ENCODE peak calls at places on chromosomes 7 and 10, in eight cellular contexts. One of them, this sample, is unnamed.
A peak's percentile ranks its signal among the peaks of the same experiment; 100 is the strongest.

GRCh38 chr10:3107426-3107961 is 40.1 kb downstream of the PFKP start:
- DNase-seq in AG04450: peak; percentile 92
- DNase-seq in tibial nerve: peak; percentile 67
- DNase-seq in psoas muscle: peak; percentile 95
- DNase-seq in cardiac muscle cell: peak; percentile 84
- DNase-seq in ovary: peak; percentile 85
- DNase-seq in mammary epithelial cell: peak; percentile 97
- DNase-seq in endothelial cell of umbilical vein: no peak
- DNase-seq in this sample: peak; percentile 90

GRCh38 chr7:74290590-74290950 is 1.4 kb downstream of the CLIP2 start:
- DNase-seq in tibial nerve: no peak
- DNase-seq in mammary epithelial cell: no peak
- DNase-seq in AG04450: no peak
- DNase-seq in cardiac muscle cell: no peak
- DNase-seq in psoas muscle: no peak
- DNase-seq in ovary: no peak
- DNase-seq in endothelial cell of umbilical vein: no peak
- DNase-seq in this sample: no peak

GRCh38 chr10:99880071-99880835 is 97.8 kb downstream of the ABCC2 start:
- DNase-seq in mammary epithelial cell: no peak
- DNase-seq in psoas muscle: peak; percentile 57
- DNase-seq in cardiac muscle cell: peak; percentile 6
- DNase-seq in tibial nerve: no peak
- DNase-seq in endothelial cell of umbilical vein: peak; percentile 81
- DNase-seq in ovary: peak; percentile 57
- DNase-seq in AG04450: no peak
- DNase-seq in this sample: no peak

GRCh38 chr10:48773580-48773979 is 88.9 kb downstream of the WDFY4 start:
- DNase-seq in cardiac muscle cell: no peak
- DNase-seq in tibial nerve: no peak
- DNase-seq in mammary epithelial cell: no peak
- DNase-seq in psoas muscle: no peak
- DNase-seq in AG04450: no peak
- DNase-seq in endothelial cell of umbilical vein: no peak
- DNase-seq in ovary: no peak
- DNase-seq in this sample: no peak

GRCh38 chr7:149771199-149771636 is 2.2 kb downstream of the ZNF467 start:
- DNase-seq in psoas muscle: peak; percentile 67
- DNase-seq in endothelial cell of umbilical vein: peak; percentile 4
- DNase-seq in tibial nerve: peak; percentile 10
- DNase-seq in cardiac muscle cell: no peak
- DNase-seq in AG04450: no peak
- DNase-seq in ovary: no peak
- DNase-seq in mammary epithelial cell: no peak
- DNase-seq in this sample: peak; percentile 71

GRCh38 chr7:151681726-151682125 is 162.0 kb upstream of the RHEB start:
- DNase-seq in ovary: no peak
- DNase-seq in psoas muscle: no peak
- DNase-seq in endothelial cell of umbilical vein: no peak
- DNase-seq in AG04450: no peak
- DNase-seq in cardiac muscle cell: no peak
- DNase-seq in mammary epithelial cell: no peak
- DNase-seq in tibial nerve: no peak
- DNase-seq in this sample: no peak

GRCh38 chr10:103854265-103854686 is 1.1 kb downstream of the SH3PXD2A start:
- DNase-seq in ovary: peak; percentile 68
- DNase-seq in mammary epithelial cell: no peak
- DNase-seq in psoas muscle: no peak
- DNase-seq in endothelial cell of umbilical vein: no peak
- DNase-seq in tibial nerve: no peak
- DNase-seq in AG04450: no peak
- DNase-seq in cardiac muscle cell: no peak
- DNase-seq in this sample: no peak

GRCh38 chr7:36937754-36938551 is 213.7 kb upstream of the AOAH start:
- DNase-seq in cardiac muscle cell: peak; percentile 10
- DNase-seq in mammary epithelial cell: no peak
- DNase-seq in psoas muscle: no peak
- DNase-seq in tibial nerve: no peak
- DNase-seq in endothelial cell of umbilical vein: no peak
- DNase-seq in ovary: no peak
- DNase-seq in AG04450: no peak
- DNase-seq in this sample: no peak

GRCh38 chr10:28873540-28873939 is 196.2 kb downstream of the BAMBI start:
- DNase-seq in psoas muscle: no peak
- DNase-seq in cardiac muscle cell: no peak
- DNase-seq in AG04450: no peak
- DNase-seq in endothelial cell of umbilical vein: no peak
- DNase-seq in ovary: no peak
- DNase-seq in mammary epithelial cell: no peak
- DNase-seq in tibial nerve: no peak
- DNase-seq in this sample: no peak

GRCh38 chr10:1604246-1604645 is 133.1 kb downstream of the ADARB2 start:
- DNase-seq in psoas muscle: no peak
- DNase-seq in mammary epithelial cell: no peak
- DNase-seq in cardiac muscle cell: no peak
- DNase-seq in tibial nerve: no peak
- DNase-seq in ovary: no peak
- DNase-seq in AG04450: no peak
- DNase-seq in endothelial cell of umbilical vein: no peak
- DNase-seq in this sample: no peak

GRCh38 chr7:76201732-76202665 is at the start of gene SRRM3:
- DNase-seq in endothelial cell of umbilical vein: peak; percentile 49
- DNase-seq in AG04450: peak; percentile 37
- DNase-seq in psoas muscle: peak; percentile 85
- DNase-seq in cardiac muscle cell: peak; percentile 85
- DNase-seq in tibial nerve: peak; percentile 42
- DNase-seq in mammary epithelial cell: peak; percentile 48
- DNase-seq in ovary: peak; percentile 64
- DNase-seq in this sample: peak; percentile 90

GRCh38 chr7:99001482-99002145 is 123.3 kb downstream of the TRRAP start:
- DNase-seq in cardiac muscle cell: no peak
- DNase-seq in psoas muscle: no peak
- DNase-seq in endothelial cell of umbilical vein: no peak
- DNase-seq in AG04450: no peak
- DNase-seq in ovary: no peak
- DNase-seq in tibial nerve: no peak
- DNase-seq in mammary epithelial cell: no peak
- DNase-seq in this sample: no peak

GRCh38 chr7:129643545-129644170 is 32.1 kb downstream of the NRF1 start:
- DNase-seq in ovary: no peak
- DNase-seq in cardiac muscle cell: no peak
- DNase-seq in AG04450: no peak
- DNase-seq in psoas muscle: no peak
- DNase-seq in mammary epithelial cell: no peak
- DNase-seq in endothelial cell of umbilical vein: peak; percentile 54
- DNase-seq in tibial nerve: no peak
- DNase-seq in this sample: no peak

GRCh38 chr7:104985259-104985617 is 28.8 kb upstream of the KMT2E start:
- DNase-seq in psoas muscle: no peak
- DNase-seq in mammary epithelial cell: no peak
- DNase-seq in ovary: no peak
- DNase-seq in tibial nerve: peak; percentile 5
- DNase-seq in endothelial cell of umbilical vein: no peak
- DNase-seq in AG04450: no peak
- DNase-seq in cardiac muscle cell: no peak
- DNase-seq in this sample: no peak

GRCh38 chr10:98956576-98957260 is 278.9 kb downstream of the HPSE2 start:
- DNase-seq in mammary epithelial cell: peak; percentile 31
- DNase-seq in endothelial cell of umbilical vein: no peak
- DNase-seq in ovary: no peak
- DNase-seq in cardiac muscle cell: peak; percentile 14
- DNase-seq in tibial nerve: no peak
- DNase-seq in AG04450: no peak
- DNase-seq in psoas muscle: no peak
- DNase-seq in this sample: no peak

DNA sequence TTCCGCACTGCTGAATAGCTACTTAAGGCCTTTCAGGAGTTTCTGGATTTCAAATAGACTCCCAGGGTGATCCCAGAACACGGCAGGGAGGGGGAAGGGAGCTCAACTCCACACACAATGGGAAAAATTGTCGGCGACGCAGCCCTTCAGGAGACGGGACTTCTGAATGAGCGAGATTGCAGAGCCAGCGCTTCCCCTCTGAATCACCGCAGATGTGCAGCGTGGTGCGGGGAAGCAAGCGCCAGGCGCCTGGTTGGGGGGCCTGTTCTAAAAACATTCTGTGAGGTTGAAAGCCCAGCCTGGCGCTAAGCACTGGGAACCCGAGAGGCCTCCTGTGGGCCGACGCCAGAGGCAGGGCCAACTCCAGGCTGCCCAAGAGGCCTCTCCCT is 163.3 kb downstream of the MAD1L1 start:
- DNase-seq in tibial nerve: no peak
- DNase-seq in psoas muscle: no peak
- DNase-seq in cardiac muscle cell: peak; percentile 7
- DNase-seq in AG04450: no peak
- DNase-seq in mammary epithelial cell: no peak
- DNase-seq in ovary: no peak
- DNase-seq in endothelial cell of umbilical vein: no peak
- DNase-seq in this sample: no peak
- H3K27ac ChIP-seq in tibial nerve: no peak overlapping the region
- H3K27ac ChIP-seq in psoas muscle: no peak overlapping the region
- H3K27ac ChIP-seq in cardiac muscle cell: peak overlapping the region; percentile 62
- H3K27ac ChIP-seq in AG04450: no peak overlapping the region
- H3K27ac ChIP-seq in mammary epithelial cell: no peak overlapping the region
- H3K27ac ChIP-seq in ovary: no peak overlapping the region
- H3K27ac ChIP-seq in endothelial cell of umbilical vein: no peak overlapping the region
- H3K27ac ChIP-seq in this sample: no peak overlapping the region

GRCh38 chr7:32802305-32802910 is 89.2 kb downstream of the KBTBD2 start:
- DNase-seq in cardiac muscle cell: no peak
- DNase-seq in psoas muscle: no peak
- DNase-seq in mammary epithelial cell: no peak
- DNase-seq in ovary: no peak
- DNase-seq in endothelial cell of umbilical vein: no peak
- DNase-seq in AG04450: no peak
- DNase-seq in tibial nerve: no peak
- DNase-seq in this sample: no peak
- H3K4me3 ChIP-seq in cardiac muscle cell: no peak overlapping the region
- H3K4me3 ChIP-seq in psoas muscle: no peak overlapping the region
- H3K4me3 ChIP-seq in mammary epithelial cell: no peak overlapping the region
- H3K4me3 ChIP-seq in ovary: no peak overlapping the region
- H3K4me3 ChIP-seq in endothelial cell of umbilical vein: no peak overlapping the region
- H3K4me3 ChIP-seq in AG04450: no peak overlapping the region
- H3K4me3 ChIP-seq in tibial nerve: no peak overlapping the region
- H3K4me3 ChIP-seq in this sample: no peak overlapping the region

GRCh38 chr7:110130669-110131068 is 960.3 kb upstream of the LRRN3 start:
- DNase-seq in cardiac muscle cell: no peak
- DNase-seq in mammary epithelial cell: no peak
- DNase-seq in ovary: no peak
- DNase-seq in tibial nerve: no peak
- DNase-seq in endothelial cell of umbilical vein: no peak
- DNase-seq in AG04450: no peak
- DNase-seq in psoas muscle: no peak
- DNase-seq in this sample: no peak
- TF ChIP-seq CTCF in cardiac muscle cell: no peak
- TF ChIP-seq CTCF in mammary epithelial cell: peak; percentile 47
- TF ChIP-seq CTCF in ovary: no peak
- TF ChIP-seq CTCF in tibial nerve: no peak
- TF ChIP-seq CTCF in endothelial cell of umbilical vein: no peak
- TF ChIP-seq CTCF in AG04450: peak; percentile 19
- TF ChIP-seq CTCF in psoas muscle: no peak
- TF ChIP-seq CTCF in this sample: no peak

DNA sequence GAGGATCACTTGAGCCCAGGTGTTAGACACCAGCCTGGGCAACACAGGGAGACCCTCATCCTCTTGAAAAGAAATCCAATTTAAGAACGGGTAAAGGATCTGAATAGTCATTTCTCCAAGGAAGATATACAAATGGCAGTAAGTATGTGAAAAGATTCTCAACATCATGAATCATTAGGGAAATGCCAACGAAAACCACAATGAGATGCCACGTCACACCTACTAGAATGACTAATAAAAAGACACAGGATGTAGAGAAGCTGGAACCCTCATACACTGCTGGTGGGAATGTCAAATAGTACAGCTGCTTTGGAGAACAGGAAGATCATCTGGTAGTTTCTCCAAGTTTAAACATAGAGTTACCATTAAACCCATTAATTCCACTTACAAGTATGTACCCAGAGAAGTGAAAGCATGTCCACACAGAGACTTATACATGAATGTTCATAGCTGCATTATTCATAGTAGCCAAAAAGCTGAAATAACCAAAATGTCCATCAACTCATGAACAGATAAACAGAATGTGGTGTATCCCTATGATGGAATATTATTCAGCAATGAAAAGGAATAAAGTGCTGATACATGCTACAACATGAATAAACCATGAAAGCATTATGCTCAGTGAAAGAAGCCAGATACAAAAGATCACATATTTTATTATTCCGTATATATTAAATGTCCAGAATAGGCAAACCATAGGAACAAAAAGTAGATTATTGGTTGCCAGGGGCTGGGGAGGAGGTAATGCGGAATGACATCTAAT is 13.1 kb upstream of the ZMIZ2 start:
- DNase-seq in AG04450: peak; percentile 94
- DNase-seq in ovary: no peak
- DNase-seq in cardiac muscle cell: peak; percentile 97
- DNase-seq in endothelial cell of umbilical vein: peak; percentile 92
- DNase-seq in mammary epithelial cell: peak; percentile 97
- DNase-seq in tibial nerve: no peak
- DNase-seq in psoas muscle: no peak
- DNase-seq in this sample: no peak
- H3K27ac ChIP-seq in AG04450: peak overlapping the region; percentile 95
- H3K27ac ChIP-seq in ovary: no peak overlapping the region
- H3K27ac ChIP-seq in cardiac muscle cell: no peak overlapping the region
- H3K27ac ChIP-seq in endothelial cell of umbilical vein: peak overlapping the region; percentile 100
- H3K27ac ChIP-seq in mammary epithelial cell: peak overlapping the region; percentile 91
- H3K27ac ChIP-seq in tibial nerve: no peak overlapping the region
- H3K27ac ChIP-seq in psoas muscle: no peak overlapping the region
- H3K27ac ChIP-seq in this sample: no peak overlapping the region